ENCODE peak calls at places on chromosome 1, in ten cellular contexts. K is GM23248; L is right cardiac atrium; T is K562; P is CD8-positive, alpha-beta memory T cell; N is adrenal gland; A is ovary; D is dorsolateral prefrontal cortex; Z is HAP-1; Q is CD4-positive, alpha-beta memory T cell. F is an unnamed sample.

GRCh38 chr1:12183095-12183794 is 16.5 kb downstream of the TNFRSF1B start:
- DNase-seq in K (no peak), N (no peak), Q (no peak), Z (no peak), T (peak; percentile 39), A (no peak), D (no peak), L (no peak), P (no peak), F (no peak)

GRCh38 chr1:32221980-32222751 is at the start of the genes EIF3I and TMEM234:
- DNase-seq in D (peak; percentile 92), A (peak; percentile 94), Z (peak; percentile 94), T (peak; percentile 95), K (peak; percentile 98), L (peak; percentile 95), P (peak; percentile 95), Q (peak; percentile 96), N (peak; percentile 93), F (peak; percentile 59)

GRCh38 chr1:43933386-43934278 is at the start of gene ARTN:
- DNase-seq in L (no peak), K (peak; percentile 66), Z (no peak), N (peak; percentile 46), T (no peak), A (no peak), D (no peak), P (no peak), Q (no peak), F (no peak)

GRCh38 chr1:214146523-214146922 is 134.4 kb upstream of the SMYD2 start:
- DNase-seq in K (no peak), Z (no peak), P (no peak), N (no peak), D (no peak), L (no peak), T (no peak), Q (no peak), A (no peak), F (no peak)

GRCh38 chr1:68269637-68270430 is 37.5 kb upstream of the WLS start:
- DNase-seq in T (no peak), Q (no peak), Z (no peak), N (peak; percentile 35), P (no peak), L (no peak), A (no peak), D (no peak), K (peak; percentile 74), F (no peak)

GRCh38 chr1:244954358-244954757 is 90.0 kb upstream of the HNRNPU start:
- DNase-seq in A (no peak), N (no peak), D (no peak), Z (no peak), L (no peak), K (no peak), T (no peak), Q (no peak), P (no peak), F (no peak)

GRCh38 chr1:116299248-116299647 is 73.8 kb upstream of the ATP1A1 start:
- DNase-seq in Z (no peak), P (no peak), N (no peak), Q (no peak), L (no peak), T (no peak), D (no peak), A (no peak), K (no peak), F (no peak)

GRCh38 chr1:205976708-205977107 is 26.5 kb downstream of the RAB7B start:
- DNase-seq in N (peak; percentile 59), K (peak; percentile 70), A (no peak), D (no peak), L (peak; percentile 87), Q (no peak), T (no peak), P (no peak), Z (peak; percentile 48), F (no peak)

GRCh38 chr1:21291964-21292363 is 1.7 kb upstream of the ECE1 start:
- DNase-seq in D (no peak), N (no peak), P (no peak), A (no peak), L (peak; percentile 32), T (no peak), K (no peak), Q (no peak), Z (no peak), F (no peak)

GRCh38 chr1:31069392-31069791 is 3.9 kb upstream of the PUM1 start:
- DNase-seq in A (no peak), T (no peak), Q (no peak), N (no peak), P (no peak), L (no peak), D (no peak), Z (no peak), K (no peak), F (no peak)

GRCh38 chr1:175600721-175601440 is 142.5 kb downstream of the TNR start:
- DNase-seq in L (no peak), P (no peak), Q (no peak), A (no peak), N (no peak), Z (no peak), K (no peak), T (no peak), D (no peak), F (no peak)

GRCh38 chr1:42214447-42214871 is 49.9 kb upstream of the GUCA2A start:
- DNase-seq in A (no peak), T (no peak), K (peak; percentile 72), D (no peak), L (no peak), N (no peak), Z (peak; percentile 39), P (no peak), Q (no peak), F (peak; percentile 81)

GRCh38 chr1:172003766-172004530 is 162.7 kb downstream of the DNM3 start:
- DNase-seq in D (no peak), N (no peak), L (no peak), Z (no peak), K (no peak), A (no peak), Q (no peak), T (no peak), P (no peak), F (no peak)

GRCh38 chr1:230730979-230731378 is 16.2 kb upstream of the CAPN9 start:
- DNase-seq in Z (no peak), N (peak; percentile 53), Q (no peak), L (no peak), A (no peak), K (no peak), T (no peak), D (no peak), P (no peak), F (no peak)

GRCh38 chr1:99005142-99005491 is 456 bp upstream of the PLPPR5 start:
- DNase-seq in Q (peak; percentile 25), P (no peak), L (peak; percentile 19), A (no peak), N (no peak), D (peak; percentile 7), Z (peak; percentile 37), K (peak; percentile 38), T (no peak), F (no peak)
- H3K4me3 ChIP-seq in Q (no peak overlapping the region), P (no peak overlapping the region), L (peak overlapping the region; percentile 22), A (no peak overlapping the region), N (no peak overlapping the region), D (peak overlapping the region; percentile 59), Z (peak overlapping the region; percentile 36), K (peak overlapping the region; percentile 70), T (no peak overlapping the region), F (peak overlapping the region; percentile 48)

GRCh38 chr1:224172229-224172628 is 10.8 kb upstream of the DEGS1 start:
- DNase-seq in N (no peak), D (no peak), T (no peak), P (no peak), K (no peak), Z (no peak), Q (no peak), A (no peak), L (no peak), F (no peak)
- H3K4me3 ChIP-seq in N (no peak overlapping the region), D (no peak overlapping the region), T (no peak overlapping the region), P (no peak overlapping the region), K (no peak overlapping the region), Z (no peak overlapping the region), Q (no peak overlapping the region), A (no peak overlapping the region), L (no peak overlapping the region), F (no peak overlapping the region)

DNA sequence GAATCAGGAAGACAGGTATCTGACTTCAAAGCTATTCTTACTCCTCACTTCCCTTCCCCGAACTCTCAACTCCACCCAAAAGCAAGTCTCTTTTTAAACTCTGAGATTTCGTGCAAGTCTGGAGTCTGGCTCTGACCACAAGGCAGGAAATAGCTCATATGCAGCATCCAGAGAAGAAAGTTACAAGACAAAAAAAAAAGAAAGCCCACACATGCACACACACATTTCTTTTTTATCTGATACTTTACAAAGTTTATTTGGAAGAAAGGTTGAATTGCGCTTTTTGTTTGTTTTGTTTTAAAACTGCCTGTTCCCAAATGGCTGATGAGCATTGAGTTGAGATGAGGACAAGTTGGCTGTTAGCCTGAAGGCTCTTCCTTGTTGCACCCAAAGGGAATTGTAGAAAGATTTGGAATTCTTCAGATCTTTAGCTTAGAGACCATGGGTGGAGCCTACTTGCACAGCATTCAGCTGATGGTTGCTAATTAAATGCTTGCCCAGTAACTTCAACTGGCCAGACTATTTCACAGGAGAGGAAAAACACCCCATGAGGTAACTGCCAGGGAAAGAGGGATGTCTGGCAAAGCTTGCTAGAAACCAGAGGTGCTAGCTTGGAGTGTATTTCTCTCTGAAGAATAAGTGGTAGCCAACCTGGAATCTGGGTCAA is 490.3 kb downstream of the TTLL7 start:
- DNase-seq in D (no peak), N (no peak), A (no peak), P (peak; percentile 42), K (peak; percentile 83), Q (peak; percentile 67), T (no peak), L (no peak), Z (no peak), F (peak; percentile 88)
- H3K4me3 ChIP-seq in D (no peak overlapping the region), N (no peak overlapping the region), A (no peak overlapping the region), P (peak overlapping the region; percentile 37), K (peak overlapping the region; percentile 53), Q (no peak overlapping the region), T (no peak overlapping the region), L (no peak overlapping the region), Z (no peak overlapping the region), F (no peak overlapping the region)

GRCh38 chr1:109960745-109961094 is 23.8 kb upstream of the AHCYL1 start:
- DNase-seq in L (no peak), Q (no peak), A (no peak), P (no peak), K (no peak), D (no peak), T (no peak), N (no peak), Z (no peak), F (no peak)

GRCh38 chr1:109963864-109964263 is 20.7 kb upstream of the AHCYL1 start:
- DNase-seq in L (no peak), P (no peak), N (no peak), A (no peak), D (no peak), Z (no peak), K (no peak), Q (no peak), T (no peak), F (no peak)

GRCh38 chr1:109954180-109954579 is 30.4 kb upstream of the AHCYL1 start:
- DNase-seq in K (no peak), N (no peak), Q (no peak), T (no peak), A (no peak), P (no peak), L (no peak), D (no peak), Z (no peak), F (no peak)

GRCh38 chr1:109959632-109959973 is 25.0 kb upstream of the AHCYL1 start:
- DNase-seq in L (no peak), T (no peak), Z (no peak), P (no peak), N (no peak), Q (no peak), D (no peak), K (no peak), A (no peak), F (no peak)

GRCh38 chr1:109959974-109960744 is 24.4 kb upstream of the AHCYL1 start:
- DNase-seq in Z (peak; percentile 18), Q (no peak), P (no peak), A (no peak), K (peak; percentile 77), L (no peak), D (no peak), T (no peak), N (no peak), F (peak; percentile 59)
- H3K4me3 ChIP-seq in Z (no peak overlapping the region), Q (no peak overlapping the region), P (no peak overlapping the region), A (no peak overlapping the region), K (peak overlapping the region; percentile 8), L (no peak overlapping the region), D (no peak overlapping the region), T (no peak overlapping the region), N (no peak overlapping the region), F (no peak overlapping the region)